ENCODE peak calls at places on chromosome 14, in six cellular contexts. One of them, this sample, is unnamed. For H3K4me1, the result is how much of the 10 kb centered on the place peaks cover.

GRCh38 chr14:97274626-97275025 is 477.4 kb downstream of the VRK1 start:
- DNase-seq in breast epithelium: no peak
- DNase-seq in IMR-90: no peak
- DNase-seq in Peyer's patch: no peak
- DNase-seq in upper lobe of left lung: no peak
- DNase-seq in HCT116: no peak
- DNase-seq in this sample: no peak

GRCh38 chr14:50085570-50086315 is 30.6 kb downstream of the VCPKMT start:
- DNase-seq in breast epithelium: no peak
- DNase-seq in IMR-90: peak
- DNase-seq in Peyer's patch: no peak
- DNase-seq in upper lobe of left lung: no peak
- DNase-seq in HCT116: no peak
- DNase-seq in this sample: no peak

GRCh38 chr14:38199768-38200167 is 7.9 kb upstream of the SSTR1 start:
- DNase-seq in breast epithelium: no peak
- DNase-seq in IMR-90: peak
- DNase-seq in Peyer's patch: no peak
- DNase-seq in upper lobe of left lung: no peak
- DNase-seq in HCT116: no peak
- DNase-seq in this sample: no peak

GRCh38 chr14:94483071-94483451 is 7.1 kb upstream of the SERPINA9 start:
- DNase-seq in breast epithelium: no peak
- DNase-seq in IMR-90: no peak
- DNase-seq in Peyer's patch: no peak
- DNase-seq in upper lobe of left lung: no peak
- DNase-seq in HCT116: no peak
- DNase-seq in this sample: no peak

GRCh38 chr14:90547250-90547649 is 150.4 kb downstream of the CALM1 start:
- DNase-seq in breast epithelium: no peak
- DNase-seq in IMR-90: no peak
- DNase-seq in Peyer's patch: peak
- DNase-seq in upper lobe of left lung: no peak
- DNase-seq in HCT116: no peak
- DNase-seq in this sample: no peak

GRCh38 chr14:105399441-105399775 is 1.1 kb downstream of the TEX22 start:
- DNase-seq in breast epithelium: no peak
- DNase-seq in IMR-90: no peak
- DNase-seq in Peyer's patch: no peak
- DNase-seq in upper lobe of left lung: no peak
- DNase-seq in HCT116: no peak
- DNase-seq in this sample: no peak

GRCh38 chr14:30621354-30621953 is 665 bp upstream of the SCFD1 start:
- DNase-seq in breast epithelium: no peak
- DNase-seq in IMR-90: peak
- DNase-seq in Peyer's patch: peak
- DNase-seq in upper lobe of left lung: no peak
- DNase-seq in HCT116: no peak
- DNase-seq in this sample: no peak

GRCh38 chr14:45135181-45135580 is 549 bp upstream of the FANCM start:
- DNase-seq in breast epithelium: no peak
- DNase-seq in IMR-90: peak
- DNase-seq in Peyer's patch: no peak
- DNase-seq in upper lobe of left lung: no peak
- DNase-seq in HCT116: no peak
- DNase-seq in this sample: no peak

GRCh38 chr14:37452323-37452722 is 142.7 kb downstream of the FOXA1 start:
- DNase-seq in breast epithelium: no peak
- DNase-seq in IMR-90: no peak
- DNase-seq in Peyer's patch: no peak
- DNase-seq in upper lobe of left lung: no peak
- DNase-seq in HCT116: no peak
- DNase-seq in this sample: no peak

GRCh38 chr14:69048456-69048855 is 69.4 kb upstream of the ACTN1 start:
- DNase-seq in breast epithelium: peak
- DNase-seq in IMR-90: no peak
- DNase-seq in Peyer's patch: no peak
- DNase-seq in upper lobe of left lung: no peak
- DNase-seq in HCT116: no peak
- DNase-seq in this sample: no peak

GRCh38 chr14:94853920-94854319 is 84.0 kb upstream of the GSC start:
- DNase-seq in breast epithelium: no peak
- DNase-seq in IMR-90: no peak
- DNase-seq in Peyer's patch: no peak
- DNase-seq in upper lobe of left lung: no peak
- DNase-seq in HCT116: no peak
- DNase-seq in this sample: no peak

GRCh38 chr14:84421611-84422010 is 1108.3 kb upstream of the FLRT2 start:
- DNase-seq in breast epithelium: no peak
- DNase-seq in IMR-90: no peak
- DNase-seq in Peyer's patch: no peak
- DNase-seq in upper lobe of left lung: no peak
- DNase-seq in HCT116: no peak
- DNase-seq in this sample: no peak

GRCh38 chr14:100487304-100487703 is 99.9 kb downstream of the BEGAIN start:
- DNase-seq in breast epithelium: no peak
- DNase-seq in IMR-90: no peak
- DNase-seq in Peyer's patch: no peak
- DNase-seq in upper lobe of left lung: no peak
- DNase-seq in HCT116: no peak
- DNase-seq in this sample: no peak

GRCh38 chr14:32077081-32078029 is at the start of gene ARHGAP5:
- DNase-seq in breast epithelium: peak
- DNase-seq in IMR-90: peak
- DNase-seq in Peyer's patch: peak
- DNase-seq in upper lobe of left lung: peak
- DNase-seq in HCT116: no peak
- DNase-seq in this sample: peak

GRCh38 chr14:53526190-53526589 is 373.1 kb upstream of the DDHD1 start:
- DNase-seq in breast epithelium: no peak
- DNase-seq in IMR-90: peak
- DNase-seq in Peyer's patch: no peak
- DNase-seq in upper lobe of left lung: no peak
- DNase-seq in HCT116: no peak
- DNase-seq in this sample: no peak

GRCh38 chr14:95008445-95009217 is 148.7 kb downstream of the DICER1 start:
- DNase-seq in breast epithelium: no peak
- DNase-seq in IMR-90: no peak
- DNase-seq in Peyer's patch: no peak
- DNase-seq in upper lobe of left lung: no peak
- DNase-seq in HCT116: no peak
- DNase-seq in this sample: no peak

GRCh38 chr14:50094056-50094455 is 22.3 kb downstream of the VCPKMT start:
- DNase-seq in breast epithelium: no peak
- DNase-seq in IMR-90: no peak
- DNase-seq in Peyer's patch: no peak
- DNase-seq in upper lobe of left lung: no peak
- DNase-seq in HCT116: no peak
- DNase-seq in this sample: no peak

GRCh38 chr14:68145539-68145938 is 326.0 kb downstream of the RAD51B start:
- DNase-seq in breast epithelium: no peak
- DNase-seq in IMR-90: peak
- DNase-seq in Peyer's patch: no peak
- DNase-seq in upper lobe of left lung: no peak
- DNase-seq in HCT116: no peak
- DNase-seq in this sample: no peak

GRCh38 chr14:38158468-38158867 is 49.2 kb upstream of the SSTR1 start:
- DNase-seq in breast epithelium: no peak
- DNase-seq in IMR-90: no peak
- DNase-seq in Peyer's patch: no peak
- DNase-seq in upper lobe of left lung: no peak
- DNase-seq in HCT116: no peak
- DNase-seq in this sample: no peak

GRCh38 chr14:38716871-38717270 is 386.2 kb downstream of the SEC23A start:
- DNase-seq in breast epithelium: no peak
- DNase-seq in IMR-90: no peak
- DNase-seq in Peyer's patch: no peak
- DNase-seq in upper lobe of left lung: no peak
- DNase-seq in HCT116: no peak
- DNase-seq in this sample: no peak

GRCh38 chr14:77620222-77620865 is 3.9 kb upstream of the SPTLC2 start:
- DNase-seq in breast epithelium: no peak
- DNase-seq in IMR-90: no peak
- DNase-seq in Peyer's patch: no peak
- DNase-seq in upper lobe of left lung: no peak
- DNase-seq in HCT116: no peak
- DNase-seq in this sample: no peak

GRCh38 chr14:97077253-97077653 is 280.1 kb downstream of the VRK1 start:
- DNase-seq in breast epithelium: peak
- DNase-seq in IMR-90: no peak
- DNase-seq in Peyer's patch: no peak
- DNase-seq in upper lobe of left lung: no peak
- DNase-seq in HCT116: peak
- DNase-seq in this sample: no peak

GRCh38 chr14:71165121-71165574 is 257.9 kb downstream of the PCNX1 start:
- DNase-seq in breast epithelium: no peak
- DNase-seq in IMR-90: peak
- DNase-seq in Peyer's patch: peak
- DNase-seq in upper lobe of left lung: peak
- DNase-seq in HCT116: no peak
- DNase-seq in this sample: no peak

GRCh38 chr14:103386632-103387329 is 1.6 kb downstream of the MARK3 start:
- DNase-seq in breast epithelium: no peak
- DNase-seq in IMR-90: peak
- DNase-seq in Peyer's patch: no peak
- DNase-seq in upper lobe of left lung: no peak
- DNase-seq in HCT116: no peak
- DNase-seq in this sample: no peak
- H3K4me1 ChIP-seq in breast epithelium: under half
- H3K4me1 ChIP-seq in IMR-90: under half
- H3K4me1 ChIP-seq in Peyer's patch: under half
- H3K4me1 ChIP-seq in upper lobe of left lung: under half
- H3K4me1 ChIP-seq in HCT116: under half
- H3K4me1 ChIP-seq in this sample: under half

DNA sequence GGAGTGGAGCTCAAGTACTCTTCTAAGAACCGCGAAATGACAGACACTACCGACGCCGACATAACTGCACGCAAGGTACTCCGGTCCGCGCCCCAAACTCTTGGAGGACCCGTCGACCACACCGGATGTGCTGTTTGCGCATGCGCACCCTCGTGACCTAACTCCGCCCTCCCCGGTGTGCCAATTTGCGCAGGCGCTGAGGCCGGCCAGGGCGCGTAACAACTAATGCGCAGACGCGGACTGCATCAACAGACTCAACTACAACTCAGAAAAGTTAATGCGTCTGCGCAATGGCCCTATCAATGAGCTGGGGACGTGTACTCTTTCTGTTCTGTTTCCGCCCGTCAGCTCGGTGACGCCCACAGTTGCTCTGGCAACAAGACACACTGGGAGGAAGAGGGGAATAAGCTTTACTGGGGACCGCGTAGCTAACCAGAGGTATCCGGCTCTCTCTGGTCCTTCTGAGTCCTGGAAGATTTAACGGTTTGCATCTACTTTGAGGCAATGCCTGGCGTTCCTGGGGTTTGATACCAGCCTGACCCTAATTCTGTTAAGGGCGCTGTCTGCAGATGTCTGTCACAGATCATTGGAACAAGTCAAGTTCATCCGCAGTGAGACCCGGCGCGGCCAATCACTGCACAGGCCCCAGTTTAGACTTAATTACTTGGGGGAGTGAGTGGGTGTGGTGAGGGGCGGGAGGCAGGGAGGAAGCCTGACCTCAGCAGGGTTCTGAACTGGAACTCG is at the start of gene DAD1:
- DNase-seq in breast epithelium: peak
- DNase-seq in IMR-90: peak
- DNase-seq in Peyer's patch: peak
- DNase-seq in upper lobe of left lung: peak
- DNase-seq in HCT116: peak
- DNase-seq in this sample: peak
- TF ChIP-seq POLR2A in breast epithelium: peak
- TF ChIP-seq POLR2A in IMR-90: peak
- TF ChIP-seq POLR2A in Peyer's patch: peak
- TF ChIP-seq POLR2A in upper lobe of left lung: no peak
- TF ChIP-seq POLR2A in HCT116: peak
- TF ChIP-seq POLR2A in this sample: peak

GRCh38 chr14:74575936-74576335 is 36.1 kb downstream of the LTBP2 start:
- DNase-seq in breast epithelium: no peak
- DNase-seq in IMR-90: no peak
- DNase-seq in Peyer's patch: peak
- DNase-seq in upper lobe of left lung: no peak
- DNase-seq in HCT116: no peak
- DNase-seq in this sample: no peak

GRCh38 chr14:74578479-74578878 is 33.6 kb downstream of the LTBP2 start:
- DNase-seq in breast epithelium: no peak
- DNase-seq in IMR-90: no peak
- DNase-seq in Peyer's patch: peak
- DNase-seq in upper lobe of left lung: no peak
- DNase-seq in HCT116: no peak
- DNase-seq in this sample: no peak

GRCh38 chr14:74577247-74577947 is 34.6 kb downstream of the LTBP2 start:
- DNase-seq in breast epithelium: no peak
- DNase-seq in IMR-90: peak
- DNase-seq in Peyer's patch: peak
- DNase-seq in upper lobe of left lung: no peak
- DNase-seq in HCT116: no peak
- DNase-seq in this sample: peak

GRCh38 chr14:74579447-74580274 is 32.4 kb downstream of the LTBP2 start:
- DNase-seq in breast epithelium: no peak
- DNase-seq in IMR-90: peak
- DNase-seq in Peyer's patch: peak
- DNase-seq in upper lobe of left lung: no peak
- DNase-seq in HCT116: peak
- DNase-seq in this sample: no peak

DNA sequence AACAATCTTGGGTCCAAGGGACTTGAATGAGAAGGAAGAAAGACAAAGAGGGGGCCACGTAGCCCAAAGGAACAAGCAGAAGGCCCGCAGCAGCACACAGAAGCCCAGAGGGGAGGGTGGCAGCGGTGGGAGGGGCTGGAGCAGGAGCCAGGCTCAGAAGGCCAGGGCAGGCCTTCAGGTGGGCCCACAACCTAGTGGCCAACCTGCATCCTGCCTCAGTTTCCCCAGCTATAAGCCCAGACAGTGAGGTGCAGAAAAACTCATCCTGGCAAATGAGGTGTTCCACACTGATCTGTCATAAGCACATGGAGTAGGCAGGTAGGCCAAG is 34.1 kb downstream of the LTBP2 start:
- DNase-seq in breast epithelium: no peak
- DNase-seq in IMR-90: no peak
- DNase-seq in Peyer's patch: peak
- DNase-seq in upper lobe of left lung: no peak
- DNase-seq in HCT116: no peak
- DNase-seq in this sample: no peak
- H3K27ac ChIP-seq in breast epithelium: peak
- H3K27ac ChIP-seq in IMR-90: no peak
- H3K27ac ChIP-seq in Peyer's patch: no peak
- H3K27ac ChIP-seq in upper lobe of left lung: peak
- H3K27ac ChIP-seq in HCT116: no peak
- H3K27ac ChIP-seq in this sample: peak

DNA sequence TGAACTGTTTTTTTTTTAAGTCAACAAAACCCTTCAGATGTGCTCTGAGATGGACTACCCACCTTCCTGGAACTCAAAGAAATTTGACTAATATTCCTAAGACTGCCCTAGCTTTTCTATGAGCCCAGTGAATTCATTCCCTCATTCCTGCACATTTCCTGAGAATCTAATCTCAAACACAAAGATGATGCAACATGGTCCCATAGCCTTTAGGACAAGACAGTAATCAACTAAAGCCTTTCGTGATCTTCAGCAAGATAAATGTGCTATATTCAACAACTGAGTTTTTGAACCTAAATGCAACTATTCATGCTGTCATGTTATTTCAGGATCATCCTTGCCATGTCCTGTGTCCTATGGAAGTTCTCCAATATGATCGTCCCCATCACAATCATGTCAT is 5.0 kb downstream of the SETD3 start:
- DNase-seq in breast epithelium: no peak
- DNase-seq in IMR-90: no peak
- DNase-seq in Peyer's patch: no peak
- DNase-seq in upper lobe of left lung: no peak
- DNase-seq in HCT116: no peak
- DNase-seq in this sample: no peak
- H3K4me1 ChIP-seq in breast epithelium: under half
- H3K4me1 ChIP-seq in IMR-90: under half
- H3K4me1 ChIP-seq in Peyer's patch: under half
- H3K4me1 ChIP-seq in upper lobe of left lung: under half
- H3K4me1 ChIP-seq in HCT116: under half
- H3K4me1 ChIP-seq in this sample: under half

This sample was measured in uterus.